ENCODE peak calls at places on chromosomes 6 and 20, in five cellular contexts. One of them, this sample, is unnamed.
A peak's percentile ranks its signal among the peaks of the same experiment; 100 is the strongest.

GRCh38 chr6:28985396-28986164 is 19.5 kb downstream of the ZNF311 start:
- DNase-seq in SK-N-SH: peak; percentile 91
- DNase-seq in HepG2: peak; percentile 97
- DNase-seq in K562: no peak
- DNase-seq in GM12878: no peak
- DNase-seq in this sample: peak; percentile 86

GRCh38 chr6:77021232-77021631 is 442.1 kb downstream of the HTR1B start:
- DNase-seq in K562: no peak
- DNase-seq in HepG2: no peak
- DNase-seq in SK-N-SH: no peak
- DNase-seq in GM12878: no peak
- DNase-seq in this sample: no peak

GRCh38 chr6:109002100-109002697 is 92.4 kb downstream of the SESN1 start:
- DNase-seq in HepG2: no peak
- DNase-seq in GM12878: no peak
- DNase-seq in SK-N-SH: no peak
- DNase-seq in K562: no peak
- DNase-seq in this sample: no peak

GRCh38 chr6:119467478-119468081 is 118.0 kb upstream of the MAN1A1 start:
- DNase-seq in K562: no peak
- DNase-seq in HepG2: no peak
- DNase-seq in SK-N-SH: no peak
- DNase-seq in GM12878: no peak
- DNase-seq in this sample: no peak

GRCh38 chr20:61482425-61482887 is 230.4 kb downstream of the CDH4 start:
- DNase-seq in HepG2: no peak
- DNase-seq in SK-N-SH: no peak
- DNase-seq in GM12878: no peak
- DNase-seq in K562: peak; percentile 56
- DNase-seq in this sample: no peak

GRCh38 chr6:35096129-35096852 is 44.8 kb downstream of the TCP11 start:
- DNase-seq in HepG2: peak; percentile 26
- DNase-seq in SK-N-SH: peak; percentile 26
- DNase-seq in K562: no peak
- DNase-seq in GM12878: no peak
- DNase-seq in this sample: no peak

GRCh38 chr6:117506180-117506835 is 23.8 kb downstream of the DCBLD1 start:
- DNase-seq in K562: no peak
- DNase-seq in HepG2: peak; percentile 91
- DNase-seq in GM12878: no peak
- DNase-seq in SK-N-SH: no peak
- DNase-seq in this sample: no peak

GRCh38 chr6:85551264-85551663 is 42.4 kb downstream of the SNX14 start:
- DNase-seq in HepG2: no peak
- DNase-seq in K562: peak; percentile 72
- DNase-seq in GM12878: no peak
- DNase-seq in SK-N-SH: peak; percentile 20
- DNase-seq in this sample: peak; percentile 7

GRCh38 chr6:168533428-168533827 is 92.4 kb downstream of the SMOC2 start:
- DNase-seq in K562: no peak
- DNase-seq in SK-N-SH: no peak
- DNase-seq in HepG2: no peak
- DNase-seq in GM12878: no peak
- DNase-seq in this sample: no peak

GRCh38 chr6:30670760-30671527 is 1.9 kb downstream of the DHX16 start:
- DNase-seq in HepG2: peak; percentile 45
- DNase-seq in GM12878: no peak
- DNase-seq in K562: peak; percentile 60
- DNase-seq in SK-N-SH: peak; percentile 41
- DNase-seq in this sample: peak; percentile 54

GRCh38 chr6:72580281-72580940 is 41.5 kb upstream of the KCNQ5 start:
- DNase-seq in SK-N-SH: peak; percentile 11
- DNase-seq in HepG2: peak; percentile 9
- DNase-seq in K562: peak; percentile 52
- DNase-seq in GM12878: no peak
- DNase-seq in this sample: peak; percentile 34

GRCh38 chr6:156511570-156511969 is 265.6 kb upstream of the ARID1B start:
- DNase-seq in K562: no peak
- DNase-seq in GM12878: no peak
- DNase-seq in HepG2: no peak
- DNase-seq in SK-N-SH: no peak
- DNase-seq in this sample: no peak

GRCh38 chr6:156510242-156510641 is 266.9 kb upstream of the ARID1B start:
- DNase-seq in GM12878: no peak
- DNase-seq in SK-N-SH: no peak
- DNase-seq in HepG2: no peak
- DNase-seq in K562: no peak
- DNase-seq in this sample: no peak

GRCh38 chr6:156508923-156509322 is 268.3 kb upstream of the ARID1B start:
- DNase-seq in GM12878: no peak
- DNase-seq in K562: no peak
- DNase-seq in SK-N-SH: no peak
- DNase-seq in HepG2: no peak
- DNase-seq in this sample: no peak

GRCh38 chr6:156509496-156509895 is 267.7 kb upstream of the ARID1B start:
- DNase-seq in HepG2: no peak
- DNase-seq in GM12878: no peak
- DNase-seq in K562: no peak
- DNase-seq in SK-N-SH: no peak
- DNase-seq in this sample: no peak

DNA sequence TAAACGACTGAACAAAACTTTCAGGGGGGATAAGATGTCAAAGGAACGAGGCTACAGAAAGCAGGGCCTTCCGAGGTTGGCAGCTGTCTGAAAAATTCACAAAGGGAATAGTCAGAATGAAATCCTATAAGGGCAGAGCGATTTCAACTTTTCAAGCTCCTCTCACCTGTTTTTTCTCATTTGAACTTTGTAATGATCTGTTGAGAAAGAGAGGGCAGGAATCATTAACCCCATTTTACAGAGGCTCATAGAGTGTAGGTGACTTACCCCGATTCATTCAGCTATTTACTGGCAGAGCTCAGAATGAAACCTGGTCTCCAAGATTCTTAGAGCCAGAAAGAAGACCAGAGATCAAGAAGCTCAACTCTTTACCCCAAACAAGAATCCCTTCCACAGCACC is 266.1 kb upstream of the ARID1B start:
- DNase-seq in K562: no peak
- DNase-seq in SK-N-SH: no peak
- DNase-seq in HepG2: no peak
- DNase-seq in GM12878: no peak
- DNase-seq in this sample: no peak
- TF ChIP-seq FOXM1 in K562: no peak
- TF ChIP-seq FOXM1 in SK-N-SH: no peak
- TF ChIP-seq FOXM1 in HepG2: no peak
- TF ChIP-seq FOXM1 in GM12878: no peak
- TF ChIP-seq FOXM1 in this sample: no peak

GRCh38 chr20:56781108-56781739 is 152.1 kb downstream of the TFAP2C start:
- DNase-seq in GM12878: no peak
- DNase-seq in HepG2: no peak
- DNase-seq in K562: no peak
- DNase-seq in SK-N-SH: no peak
- DNase-seq in this sample: no peak
- TF ChIP-seq FOXM1 in GM12878: no peak
- TF ChIP-seq FOXM1 in HepG2: no peak
- TF ChIP-seq FOXM1 in K562: no peak
- TF ChIP-seq FOXM1 in SK-N-SH: no peak
- TF ChIP-seq FOXM1 in this sample: no peak

GRCh38 chr6:169920359-169921020 is 169.1 kb downstream of the ERMARD start:
- DNase-seq in SK-N-SH: no peak
- DNase-seq in HepG2: no peak
- DNase-seq in GM12878: no peak
- DNase-seq in K562: no peak
- DNase-seq in this sample: no peak

GRCh38 chr6:169921227-169921626 is 169.8 kb downstream of the ERMARD start:
- DNase-seq in HepG2: no peak
- DNase-seq in SK-N-SH: no peak
- DNase-seq in GM12878: no peak
- DNase-seq in K562: peak; percentile 38
- DNase-seq in this sample: no peak

GRCh38 chr6:169923468-169924464 is 172.3 kb downstream of the ERMARD start:
- DNase-seq in HepG2: no peak
- DNase-seq in K562: no peak
- DNase-seq in GM12878: no peak
- DNase-seq in SK-N-SH: no peak
- DNase-seq in this sample: no peak

GRCh38 chr6:169918954-169919549 is 167.6 kb downstream of the ERMARD start:
- DNase-seq in HepG2: no peak
- DNase-seq in SK-N-SH: no peak
- DNase-seq in K562: no peak
- DNase-seq in GM12878: no peak
- DNase-seq in this sample: no peak

DNA sequence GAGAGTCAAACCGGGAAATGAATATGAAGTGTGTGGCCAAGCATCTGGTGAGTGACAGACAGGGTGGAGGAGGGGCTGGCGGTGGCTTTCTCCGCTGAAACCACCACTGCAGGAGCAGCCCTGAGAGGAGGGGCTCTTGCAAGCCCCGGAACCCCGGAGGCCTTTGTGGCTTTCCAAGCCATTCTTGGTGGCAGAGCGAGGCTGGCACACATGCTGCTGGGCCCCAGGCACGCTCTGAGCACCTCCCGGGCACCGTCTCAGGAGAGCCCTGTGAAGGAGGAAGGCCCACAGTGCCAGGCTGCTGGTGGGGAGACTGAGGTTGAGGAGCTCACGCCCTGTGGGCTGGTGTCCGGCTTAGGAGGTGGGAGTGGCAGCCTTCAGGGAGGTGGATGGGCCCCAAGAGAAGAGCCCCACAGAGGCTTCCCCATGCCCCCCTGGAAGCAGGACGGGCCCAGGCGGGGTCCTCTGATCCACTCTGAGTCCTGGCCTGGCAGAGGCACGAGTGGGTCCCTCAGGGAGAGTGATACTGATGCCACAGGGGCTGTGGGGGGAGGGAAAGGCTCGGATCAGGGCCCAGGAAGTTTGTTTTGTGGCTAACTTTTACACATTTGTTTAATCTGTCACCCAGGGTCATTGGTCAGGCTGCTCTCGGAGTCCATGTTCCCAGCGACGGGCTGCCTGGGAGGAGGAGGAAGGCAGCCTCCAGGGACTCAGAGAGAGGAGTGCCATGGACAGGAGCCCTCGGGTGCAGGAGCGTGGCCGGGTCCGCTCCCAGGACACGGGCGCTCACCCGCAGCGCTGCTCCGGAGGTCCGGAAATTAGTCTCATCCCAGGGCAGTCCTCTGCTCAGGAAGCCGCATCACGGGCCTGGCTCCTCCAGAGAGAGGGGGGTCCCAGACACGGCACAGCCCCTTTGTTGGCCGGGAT is 170.7 kb downstream of the ERMARD start:
- DNase-seq in HepG2: peak; percentile 35
- DNase-seq in SK-N-SH: no peak
- DNase-seq in K562: no peak
- DNase-seq in GM12878: no peak
- DNase-seq in this sample: no peak
- TF ChIP-seq FOXM1 in HepG2: no peak
- TF ChIP-seq FOXM1 in SK-N-SH: no peak
- TF ChIP-seq FOXM1 in K562: no peak
- TF ChIP-seq FOXM1 in GM12878: no peak
- TF ChIP-seq FOXM1 in this sample: no peak

DNA sequence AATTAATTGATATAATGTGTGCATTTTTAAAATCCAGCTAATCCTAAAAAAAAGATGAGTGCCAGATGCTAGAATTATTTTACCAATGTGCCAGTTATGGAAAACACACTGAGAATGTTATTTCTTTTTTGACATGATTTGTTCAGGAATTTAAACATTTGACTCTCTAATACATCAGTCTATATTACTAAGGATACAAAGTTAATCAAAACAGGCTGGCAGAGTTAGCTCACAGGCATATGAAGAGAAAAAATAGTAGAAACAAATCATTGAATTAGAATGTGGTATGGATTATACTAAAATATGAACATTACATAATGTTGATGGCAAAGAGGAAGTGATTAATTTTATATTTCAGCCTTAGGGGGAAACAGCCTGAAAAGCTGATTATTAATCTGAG is 368.3 kb upstream of the GJE1 start:
- DNase-seq in HepG2: no peak
- DNase-seq in K562: no peak
- DNase-seq in SK-N-SH: no peak
- DNase-seq in GM12878: no peak
- DNase-seq in this sample: no peak
- TF ChIP-seq FOXM1 in HepG2: no peak
- TF ChIP-seq FOXM1 in K562: no peak
- TF ChIP-seq FOXM1 in SK-N-SH: no peak
- TF ChIP-seq FOXM1 in GM12878: no peak
- TF ChIP-seq FOXM1 in this sample: no peak

DNA sequence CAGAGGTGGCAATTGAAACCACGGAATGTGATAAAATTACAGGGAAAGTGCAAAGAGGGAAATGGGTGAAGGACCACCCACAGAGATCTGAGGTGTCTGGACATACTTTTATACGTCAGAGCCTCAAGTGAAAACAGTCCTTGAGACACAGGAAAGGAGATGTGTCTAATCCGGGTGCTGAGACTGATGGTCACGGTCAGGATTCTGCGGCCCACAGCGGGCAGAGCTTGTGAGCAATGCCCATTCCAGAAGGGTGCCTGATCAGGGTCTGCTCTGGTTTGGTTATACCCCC is 13.9 kb downstream of the LYRM4 start:
- DNase-seq in SK-N-SH: no peak
- DNase-seq in HepG2: no peak
- DNase-seq in K562: no peak
- DNase-seq in GM12878: no peak
- DNase-seq in this sample: no peak
- TF ChIP-seq FOXM1 in SK-N-SH: no peak
- TF ChIP-seq FOXM1 in HepG2: no peak
- TF ChIP-seq FOXM1 in K562: no peak
- TF ChIP-seq FOXM1 in GM12878: no peak
- TF ChIP-seq FOXM1 in this sample: no peak

DNA sequence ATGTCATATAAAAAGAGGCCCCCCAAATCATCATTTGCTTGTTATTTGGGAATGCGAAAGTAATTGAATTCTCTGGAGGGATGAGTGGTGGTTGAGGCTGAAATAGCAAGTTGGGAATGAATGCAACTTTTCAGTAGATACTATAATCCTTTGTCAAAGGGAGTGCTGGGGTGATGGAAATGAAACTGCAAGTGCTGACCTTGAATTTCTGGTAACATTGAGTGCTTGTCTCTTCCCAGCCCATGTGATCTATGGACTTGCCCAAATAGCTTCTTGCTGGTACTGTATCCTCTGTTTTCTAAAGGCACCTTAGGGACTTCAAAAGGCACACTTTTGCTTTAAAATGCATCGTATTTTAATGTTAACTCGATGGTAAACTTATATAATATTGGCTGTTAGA is 14.8 kb downstream of the PAQR8 start:
- DNase-seq in HepG2: peak; percentile 82
- DNase-seq in SK-N-SH: no peak
- DNase-seq in GM12878: no peak
- DNase-seq in K562: no peak
- DNase-seq in this sample: no peak
- TF ChIP-seq FOXM1 in HepG2: no peak
- TF ChIP-seq FOXM1 in SK-N-SH: no peak
- TF ChIP-seq FOXM1 in GM12878: no peak
- TF ChIP-seq FOXM1 in K562: no peak
- TF ChIP-seq FOXM1 in this sample: no peak

This sample was measured in HEK293T.